ENCODE peak calls at places on chromosomes 2 and 18, in five cellular contexts. T, M, N, Y and K are unnamed samples.
A peak's percentile ranks its signal among the peaks of the same experiment; 100 is the strongest.

GRCh38 chr2:17334300-17334699 is 183.9 kb downstream of the RAD51AP2 start:
- DNase-seq in T (no peak), M (peak; percentile 25), N (no peak), Y (no peak), K (no peak)

GRCh38 chr18:13597068-13597467 is 129.3 kb downstream of the FAM210A start:
- DNase-seq in Y (no peak), N (no peak), M (no peak), T (no peak), K (no peak)

GRCh38 chr2:222176890-222177289 is 121.9 kb downstream of the PAX3 start:
- DNase-seq in Y (no peak), M (peak; percentile 37), N (no peak), T (no peak), K (no peak)

GRCh38 chr2:109632158-109632789 is 18.1 kb downstream of the SOWAHC start:
- DNase-seq in M (no peak), Y (no peak), T (no peak), N (no peak), K (no peak)

GRCh38 chr2:8072907-8073306 is 608.9 kb upstream of the ID2 start:
- DNase-seq in M (no peak), N (no peak), Y (no peak), T (no peak), K (no peak)

GRCh38 chr2:241540766-241541561 is 17.6 kb upstream of the BOK start:
- DNase-seq in T (no peak), M (peak; percentile 50), N (peak; percentile 80), Y (peak; percentile 81), K (no peak)

GRCh38 chr2:176134045-176134444 is 4.5 kb downstream of the HOXD8 start:
- DNase-seq in T (no peak), Y (no peak), M (no peak), N (no peak), K (no peak)

GRCh38 chr2:181575024-181575649 is 81.8 kb downstream of the CERKL start:
- DNase-seq in T (no peak), M (no peak), Y (no peak), N (no peak), K (no peak)

GRCh38 chr18:45316127-45316526 is 299.1 kb upstream of the SLC14A2 start:
- DNase-seq in M (peak; percentile 26), Y (no peak), N (no peak), T (no peak), K (no peak)

GRCh38 chr2:11389551-11390528 is 45.4 kb upstream of the ROCK2 start:
- DNase-seq in N (peak; percentile 59), Y (peak; percentile 77), M (no peak), T (no peak), K (no peak)

GRCh38 chr2:180663016-180663471 is 317.4 kb upstream of the UBE2E3 start:
- DNase-seq in T (no peak), M (no peak), N (no peak), Y (no peak), K (no peak)

GRCh38 chr2:170601489-170601888 is 113.6 kb upstream of the SP5 start:
- DNase-seq in M (no peak), T (no peak), Y (no peak), N (no peak), K (no peak)

GRCh38 chr2:42856891-42857632 is 64.7 kb upstream of the HAAO start:
- DNase-seq in N (no peak), M (peak; percentile 65), Y (no peak), T (no peak), K (no peak)

GRCh38 chr2:221570321-221571107 is 1.6 kb downstream of the EPHA4 start:
- DNase-seq in Y (no peak), N (no peak), M (peak; percentile 52), T (no peak), K (peak; percentile 46)

GRCh38 chr18:47409519-47409918 is 158.1 kb upstream of the SKOR2 start:
- DNase-seq in N (no peak), T (no peak), M (no peak), Y (no peak), K (no peak)

GRCh38 chr2:237128026-237128703 is 42.5 kb downstream of the COPS8 start:
- DNase-seq in M (peak; percentile 83), Y (peak; percentile 77), T (peak; percentile 97), N (peak; percentile 84), K (peak; percentile 95)

GRCh38 chr2:240111253-240111652 is 24.9 kb downstream of the COPS9 start:
- DNase-seq in Y (no peak), M (no peak), T (no peak), N (no peak), K (no peak)

GRCh38 chr2:233372855-233373254 is 18.6 kb downstream of the DGKD start:
- DNase-seq in N (no peak), Y (no peak), T (no peak), M (no peak), K (no peak)

GRCh38 chr18:48739266-48740067 is 200.6 kb downstream of the CTIF start:
- DNase-seq in N (no peak), T (no peak), Y (no peak), M (no peak), K (no peak)

GRCh38 chr2:229335877-229336346 is 64.8 kb upstream of the PID1 start:
- DNase-seq in Y (no peak), T (no peak), M (peak; percentile 11), N (no peak), K (no peak)

GRCh38 chr2:58042486-58042970 is 4.1 kb upstream of the VRK2 start:
- DNase-seq in M (no peak), Y (no peak), T (no peak), N (no peak), K (no peak)

GRCh38 chr2:223494987-223495386 is 107.2 kb downstream of the SCG2 start:
- DNase-seq in N (no peak), T (peak; percentile 64), Y (no peak), M (no peak), K (no peak)

GRCh38 chr2:191220671-191221070 is 24.5 kb upstream of the MYO1B start:
- DNase-seq in N (no peak), T (no peak), M (no peak), Y (no peak), K (no peak)

GRCh38 chr2:181984814-181985631 is 630 bp upstream of the PPP1R1C start:
- DNase-seq in Y (no peak), M (no peak), T (no peak), N (no peak), K (no peak)

GRCh38 chr2:193793914-193794313 is 1599.2 kb upstream of the TMEFF2 start:
- DNase-seq in M (no peak), T (no peak), N (no peak), Y (no peak), K (no peak)

GRCh38 chr18:57077786-57078552 is 68.9 kb upstream of the BOD1L2 start:
- DNase-seq in Y (no peak), T (no peak), M (no peak), N (no peak), K (no peak)

GRCh38 chr2:225670111-225670974 is 270.8 kb downstream of the NYAP2 start:
- DNase-seq in T (no peak), Y (no peak), N (no peak), M (no peak), K (no peak)

GRCh38 chr18:75183524-75183923 is 25.4 kb downstream of the PTGR3 start:
- DNase-seq in T (no peak), Y (no peak), N (no peak), M (no peak), K (no peak)